ENCODE peak calls at places on chromosomes 11 and 22, in five cellular contexts. J is foreskin fibroblast, H is colonic mucosa, T is A673, Q is fibroblast of mammary gland. P is an unnamed sample.

GRCh38 chr11:12008790-12009616 is 577 bp upstream of the DKK3 start:
- DNase-seq in J (peak), T (no peak), Q (no peak), H (no peak), P (no peak)

GRCh38 chr11:69882270-69882608 is 63.0 kb upstream of the FGF3 start:
- DNase-seq in H (no peak), T (no peak), Q (no peak), J (no peak), P (no peak)

GRCh38 chr11:128342511-128343133 is 244.7 kb downstream of the ETS1 start:
- DNase-seq in J (peak), Q (peak), T (no peak), H (peak), P (no peak)

GRCh38 chr11:134583397-134583990 is 171.5 kb upstream of the B3GAT1 start:
- DNase-seq in Q (no peak), T (no peak), H (no peak), J (no peak), P (no peak)

GRCh38 chr11:78209478-78209877 is 20.8 kb downstream of the USP35 start:
- DNase-seq in T (no peak), H (no peak), J (no peak), Q (no peak), P (no peak)

GRCh38 chr11:5037926-5038325 is 8.4 kb upstream of the OR52J3 start:
- DNase-seq in T (no peak), J (no peak), Q (no peak), H (no peak), P (no peak)

GRCh38 chr22:25062378-25063095 is 110.0 kb downstream of the KIAA1671 start:
- DNase-seq in Q (no peak), T (no peak), H (no peak), J (no peak), P (no peak)

GRCh38 chr11:94150704-94151103 is 22.1 kb downstream of the PANX1 start:
- DNase-seq in J (no peak), T (no peak), H (no peak), Q (no peak), P (no peak)

GRCh38 chr11:130418756-130419155 is 9.7 kb downstream of the ADAMTS8 start:
- DNase-seq in T (no peak), Q (no peak), H (no peak), J (peak), P (no peak)

GRCh38 chr11:95708681-95709080 is 80.9 kb downstream of the FAM76B start:
- DNase-seq in J (no peak), H (no peak), Q (no peak), T (no peak), P (no peak)

GRCh38 chr11:118789501-118790356 is 1.2 kb downstream of the DDX6 start:
- DNase-seq in J (no peak), T (peak), Q (peak), H (peak), P (no peak)

GRCh38 chr11:70367071-70367470 is 31.3 kb upstream of the CTTN start:
- DNase-seq in J (no peak), H (no peak), T (peak), Q (no peak), P (no peak)

GRCh38 chr11:23078289-23078971 is 218.2 kb upstream of the CCDC179 start:
- DNase-seq in Q (peak), H (no peak), J (peak), T (peak), P (peak)

GRCh38 chr11:45332486-45332934 is 46.4 kb upstream of the SYT13 start:
- DNase-seq in Q (peak), J (no peak), T (peak), H (peak), P (no peak)

GRCh38 chr11:19080579-19080993 is 20.1 kb upstream of the MRGPRX2 start:
- DNase-seq in T (no peak), H (no peak), J (peak), Q (peak), P (peak)

GRCh38 chr11:116930177-116930576 is 92.8 kb upstream of the APOA1 start:
- DNase-seq in T (peak), Q (peak), H (peak), J (no peak), P (no peak)

GRCh38 chr22:24482586-24482985 is 12.5 kb upstream of the UPB1 start:
- DNase-seq in T (peak), Q (peak), J (peak), H (no peak), P (no peak)

GRCh38 chr11:121741954-121742361 is 289.2 kb upstream of the SORL1-AS1 start:
- DNase-seq in H (peak), T (no peak), J (peak), Q (peak), P (no peak)

GRCh38 chr22:33569547-33569946 is 350.7 kb downstream of the LARGE1 start:
- DNase-seq in Q (no peak), H (no peak), T (no peak), J (no peak), P (no peak)

GRCh38 chr22:42310301-42310981 is 40.0 kb upstream of the TCF20 start:
- DNase-seq in Q (no peak), H (no peak), T (peak), J (no peak), P (no peak)

GRCh38 chr22:42313804-42314581 is 43.5 kb upstream of the TCF20 start:
- DNase-seq in H (peak), Q (peak), T (peak), J (no peak), P (no peak)

GRCh38 chr22:42315392-42315756 is 44.9 kb upstream of the TCF20 start:
- DNase-seq in T (no peak), Q (no peak), H (peak), J (no peak), P (no peak)

GRCh38 chr22:42314709-42315391 is 44.4 kb upstream of the TCF20 start:
- DNase-seq in H (no peak), T (no peak), Q (no peak), J (no peak), P (no peak)

DNA sequence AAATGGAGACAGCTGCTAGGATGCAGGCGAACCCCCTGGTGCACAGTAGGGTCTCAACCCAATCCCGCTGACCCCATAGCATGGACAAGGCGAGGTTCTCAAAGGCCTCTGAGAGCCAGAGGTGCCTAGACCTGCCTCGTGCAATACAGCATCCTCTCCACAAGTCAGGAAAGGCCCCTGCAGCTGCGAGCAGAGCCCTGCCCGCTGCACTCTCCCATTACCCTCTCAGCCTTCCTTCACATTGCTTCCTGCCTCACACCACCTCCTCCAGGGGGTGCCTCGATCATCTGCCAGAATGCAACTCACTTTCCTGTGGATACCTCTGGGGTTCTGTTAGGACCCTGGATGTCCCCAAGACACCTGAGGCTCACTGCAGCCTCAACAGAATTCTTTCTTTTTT is 42.8 kb upstream of the TCF20 start:
- DNase-seq in H (no peak), Q (no peak), T (no peak), J (no peak), P (no peak)
- TF ChIP-seq CTCF in H (no peak), Q (no peak), T (no peak), J (no peak), P (no peak)

GRCh38 chr11:847876-848275 is 5.2 kb downstream of the TSPAN4 start:
- DNase-seq in H (no peak), J (no peak), Q (no peak), T (no peak), P (no peak)
- H3K4me3 ChIP-seq in H (no peak), J (no peak), Q (no peak), T (no peak), P (no peak)

DNA sequence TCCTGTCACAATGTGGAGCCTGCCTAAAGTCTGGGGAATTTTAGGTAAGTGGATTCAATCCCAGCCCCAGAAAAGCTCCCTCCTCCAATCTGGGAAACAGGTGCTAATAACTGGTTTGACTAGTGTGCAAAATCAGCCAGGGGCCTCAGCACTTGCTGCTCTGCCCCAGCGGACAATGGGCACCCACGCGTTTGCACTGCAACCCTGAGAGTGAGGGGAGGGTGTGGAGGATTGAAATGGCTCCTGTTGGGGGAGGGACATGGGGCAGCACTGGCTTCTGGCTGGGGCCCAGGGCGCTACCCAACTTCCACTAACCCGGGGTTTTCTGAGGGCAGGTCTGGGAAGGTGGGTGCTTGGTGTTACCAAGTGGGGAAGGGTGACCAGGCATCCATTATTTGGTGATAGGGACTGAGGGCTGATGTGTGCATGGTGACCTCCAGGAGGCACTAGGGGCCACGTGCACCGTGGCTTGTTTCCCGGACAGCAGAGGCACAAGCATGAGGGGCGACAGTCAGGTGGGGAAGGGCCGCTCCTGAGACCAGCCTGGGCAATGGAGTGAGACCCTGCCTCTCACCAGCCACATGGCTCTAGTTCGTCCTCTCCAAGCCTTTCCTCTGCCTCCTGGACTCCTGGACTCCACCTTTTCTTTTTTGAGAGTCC is 4.3 kb upstream of the PNPLA5 start:
- DNase-seq in Q (no peak), T (no peak), H (no peak), J (no peak), P (no peak)
- TF ChIP-seq CTCF in Q (no peak), T (no peak), H (no peak), J (no peak), P (no peak)

GRCh38 chr22:41913040-41913719 is 1.7 kb downstream of the SHISA8 start:
- DNase-seq in J (no peak), H (no peak), Q (no peak), T (no peak), P (no peak)
- H3K4me3 ChIP-seq in J (no peak), H (no peak), Q (no peak), T (no peak), P (no peak)

GRCh38 chr11:8250981-8251620 is 12.6 kb downstream of the LMO1 start:
- DNase-seq in T (no peak), J (no peak), Q (no peak), H (no peak), P (no peak)

GRCh38 chr11:8251767-8252295 is 11.8 kb downstream of the LMO1 start:
- DNase-seq in Q (no peak), T (no peak), J (no peak), H (no peak), P (no peak)

GRCh38 chr11:8252946-8253345 is 10.7 kb downstream of the LMO1 start:
- DNase-seq in Q (no peak), H (no peak), J (no peak), T (no peak), P (no peak)

GRCh38 chr11:8252388-8252787 is 11.3 kb downstream of the LMO1 start:
- DNase-seq in T (no peak), H (no peak), Q (no peak), J (no peak), P (no peak)

GRCh38 chr11:8253566-8253965 is 10.1 kb downstream of the LMO1 start:
- DNase-seq in T (no peak), J (no peak), Q (no peak), H (no peak), P (no peak)
- TF ChIP-seq CTCF in T (no peak), J (no peak), Q (no peak), H (no peak), P (no peak)

DNA sequence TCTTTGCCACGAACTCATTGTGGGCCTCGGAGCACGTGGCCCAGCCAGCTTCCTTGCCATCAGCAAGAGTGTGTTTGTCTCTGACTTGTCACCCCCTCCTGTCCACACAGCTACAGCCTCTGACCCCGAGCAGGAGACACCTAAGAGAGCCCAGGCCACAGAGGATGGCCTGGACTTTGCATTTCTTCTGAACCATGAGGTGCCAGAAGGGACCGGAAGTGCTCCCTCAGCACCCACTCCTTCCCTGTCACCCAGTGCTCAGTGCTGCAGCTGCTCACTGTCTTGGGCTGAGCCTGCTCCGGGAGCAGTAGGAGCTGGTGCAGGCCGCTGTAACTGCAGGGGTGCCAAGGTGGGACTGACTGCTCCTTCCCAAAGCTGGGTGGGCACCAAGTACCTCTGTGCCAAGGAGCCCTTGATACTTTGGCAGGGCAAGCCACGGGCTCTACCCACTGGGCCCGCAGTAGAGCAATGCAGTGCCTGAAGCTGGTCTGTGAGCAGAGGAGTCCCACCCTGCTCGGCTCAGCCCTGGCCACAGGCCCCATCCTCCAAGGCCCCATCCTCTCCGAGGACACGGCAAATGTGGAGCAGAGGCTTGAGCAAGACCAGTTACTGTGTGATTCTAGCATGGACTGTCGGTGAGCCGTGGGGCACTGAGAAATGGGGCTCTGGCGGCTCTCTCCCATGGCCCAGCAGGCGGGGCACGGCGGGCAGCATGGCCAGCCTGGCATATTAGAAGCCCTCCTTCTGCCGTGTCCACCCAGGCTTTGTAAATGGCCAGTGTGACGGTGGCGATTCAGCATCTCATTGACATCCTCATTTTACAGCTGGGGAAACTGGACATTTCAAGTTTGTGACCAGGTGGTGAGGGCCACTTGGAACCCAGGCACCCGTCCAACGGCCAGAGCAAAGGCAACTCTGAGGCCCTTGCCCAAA is 6.3 kb downstream of the GRK2 start:
- DNase-seq in Q (no peak), J (no peak), T (no peak), H (no peak), P (no peak)
- H3K4me3 ChIP-seq in Q (no peak), J (no peak), T (no peak), H (no peak), P (no peak)

GRCh38 chr11:32385998-32386397 is 49.3 kb downstream of the WT1 start:
- DNase-seq in J (peak), Q (peak), T (peak), H (peak), P (no peak)
- TF ChIP-seq CTCF in J (peak), Q (peak), T (peak), H (no peak), P (peak)

GRCh38 chr11:8167796-8168195 is 1.0 kb downstream of the RIC3 start:
- DNase-seq in H (no peak), Q (peak), J (no peak), T (no peak), P (no peak)

DNA sequence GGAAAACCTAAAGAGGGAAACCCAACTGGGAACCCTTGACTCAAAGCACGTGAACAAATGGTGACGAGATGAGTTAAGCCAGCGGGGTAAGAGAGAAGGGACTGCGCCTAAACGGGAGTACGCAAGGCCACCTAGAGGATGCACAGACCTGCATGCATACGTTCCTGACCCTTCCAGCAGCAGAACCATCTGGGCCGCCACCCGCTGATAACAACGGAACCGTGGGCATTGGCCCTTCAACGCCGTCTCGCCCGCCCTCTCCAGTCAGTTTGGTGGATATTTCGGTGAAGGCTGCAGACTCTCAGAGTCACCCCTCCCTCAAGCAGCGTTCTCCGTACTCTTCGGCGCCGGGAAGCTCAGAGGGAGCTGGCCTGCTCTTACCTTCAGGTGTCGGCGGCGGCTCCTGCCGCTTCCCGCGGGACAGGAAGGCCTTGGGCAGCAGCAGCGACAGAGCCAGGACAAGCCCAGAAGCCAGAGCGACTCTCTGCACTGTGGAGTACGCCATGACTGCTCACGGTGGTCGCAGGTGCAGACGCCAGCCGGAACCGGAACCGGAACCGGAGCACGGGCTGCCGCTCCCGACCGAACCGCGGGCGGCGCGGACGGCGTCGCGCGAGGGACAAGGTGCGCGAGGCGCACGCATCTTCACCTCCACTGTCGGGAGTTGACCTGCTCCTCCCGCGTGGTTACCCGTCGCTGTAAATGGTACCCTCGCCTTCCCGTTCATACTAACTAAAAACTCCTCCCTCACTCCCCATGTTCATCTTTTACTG is at the start of gene RIC3:
- DNase-seq in J (no peak), T (no peak), H (no peak), Q (no peak), P (no peak)
- H3K4me3 ChIP-seq in J (no peak), T (no peak), H (peak), Q (no peak), P (no peak)

DNA sequence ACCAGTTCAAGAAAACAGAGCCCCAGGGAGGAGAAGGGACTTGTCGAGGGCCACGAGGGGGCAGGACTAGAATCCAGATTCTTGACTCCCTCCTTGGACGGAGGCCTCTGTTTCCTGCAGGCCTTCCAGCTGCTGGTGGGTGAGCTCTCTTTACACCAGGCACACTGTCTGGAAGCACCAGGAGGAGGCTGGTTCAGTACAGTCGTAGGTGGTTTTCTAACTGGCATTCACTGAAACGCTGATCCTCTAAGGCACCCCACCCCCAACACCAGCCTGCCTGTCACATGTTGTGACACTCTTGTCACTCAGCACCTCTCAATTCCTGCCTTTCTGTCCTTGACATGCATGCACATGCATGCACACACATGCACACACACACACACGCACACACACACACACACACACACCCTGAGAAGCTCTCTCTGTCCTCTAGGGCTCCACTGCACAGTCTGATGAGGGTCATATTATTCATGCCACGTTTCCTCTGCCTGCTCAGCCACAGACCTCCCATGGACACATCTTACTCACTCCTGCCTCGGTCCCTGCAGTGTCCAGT is 751 bp downstream of the MS4A10 start:
- DNase-seq in J (peak), Q (peak), T (no peak), H (no peak), P (no peak)
- TF ChIP-seq CTCF in J (no peak), Q (no peak), T (no peak), H (no peak), P (no peak)